ENCODE peak calls at places on chromosomes 1 and 21, in six cellular contexts. E, C, B, S, R and L are unnamed samples.

GRCh38 chr1:205583461-205584130 is 48.2 kb downstream of the ELK4 start:
- DNase-seq in E (no peak), C (peak; percentile 30), R (no peak), S (no peak), B (no peak), L (no peak)

GRCh38 chr1:15916417-15916816 is 59.5 kb downstream of the ZBTB17 start:
- DNase-seq in B (no peak), C (no peak), R (no peak), E (no peak), S (no peak), L (no peak)

GRCh38 chr1:239228451-239228850 is 157.9 kb upstream of the CHRM3 start:
- DNase-seq in E (no peak), S (no peak), C (no peak), B (no peak), R (no peak), L (no peak)

GRCh38 chr21:44702973-44703730 is 6.2 kb downstream of the KRTAP10-12 start:
- DNase-seq in C (no peak), S (no peak), B (no peak), R (no peak), E (no peak), L (no peak)

GRCh38 chr1:172180886-172181285 is 239.6 kb upstream of the C1orf105 start:
- DNase-seq in S (peak; percentile 16), B (peak; percentile 69), C (peak; percentile 78), E (no peak), R (no peak), L (no peak)

GRCh38 chr1:162347281-162347680 is 29.4 kb downstream of the SPATA46 start:
- DNase-seq in E (peak; percentile 62), C (no peak), R (no peak), B (no peak), S (no peak), L (no peak)

GRCh38 chr21:32004281-32004680 is 131.5 kb downstream of the HUNK start:
- DNase-seq in R (no peak), S (no peak), B (no peak), E (no peak), C (no peak), L (no peak)

GRCh38 chr1:237394263-237394662 is 352.3 kb downstream of the RYR2 start:
- DNase-seq in E (no peak), R (peak; percentile 48), C (no peak), B (no peak), S (no peak), L (no peak)

GRCh38 chr1:77940921-77941570 is 37.8 kb downstream of the FUBP1 start:
- DNase-seq in C (no peak), B (no peak), E (no peak), R (no peak), S (no peak), L (no peak)

GRCh38 chr1:68010094-68010493 is 40.3 kb downstream of the DIRAS3 start:
- DNase-seq in S (no peak), R (no peak), B (peak; percentile 50), E (no peak), C (no peak), L (no peak)

GRCh38 chr1:94527447-94528031 is 14.0 kb downstream of the F3 start:
- DNase-seq in R (no peak), B (no peak), S (no peak), C (no peak), E (peak; percentile 51), L (no peak)

GRCh38 chr1:162918111-162918754 is 57.3 kb upstream of the CCDC190 start:
- DNase-seq in S (no peak), R (no peak), B (no peak), C (no peak), E (no peak), L (no peak)

GRCh38 chr21:46036696-46037337 is 55.2 kb downstream of the COL6A1 start:
- DNase-seq in R (no peak), E (no peak), C (no peak), S (no peak), B (no peak), L (no peak)

GRCh38 chr1:172789840-172790239 is 130.9 kb downstream of the FASLG start:
- DNase-seq in R (no peak), C (no peak), S (no peak), B (no peak), E (no peak), L (no peak)

GRCh38 chr21:31218830-31219608 is 125.0 kb downstream of the TIAM1 start:
- DNase-seq in C (no peak), B (peak; percentile 62), E (no peak), R (no peak), S (peak; percentile 62), L (peak; percentile 11)

GRCh38 chr1:66074147-66074546 is 281.5 kb downstream of the PDE4B start:
- DNase-seq in B (no peak), E (no peak), S (no peak), R (no peak), C (no peak), L (no peak)

GRCh38 chr1:196366817-196367495 is 241.3 kb downstream of the KCNT2 start:
- DNase-seq in R (no peak), C (no peak), E (no peak), S (no peak), B (peak; percentile 26), L (no peak)

GRCh38 chr1:10510520-10511493 is 36.1 kb downstream of the PEX14 start:
- DNase-seq in S (no peak), R (peak; percentile 48), B (peak; percentile 80), C (peak; percentile 68), E (no peak), L (no peak)

GRCh38 chr1:16068356-16069270 is 4.8 kb downstream of the FAM131C start:
- DNase-seq in S (no peak), R (peak; percentile 47), B (no peak), C (no peak), E (no peak), L (no peak)

GRCh38 chr1:54774820-54775498 is 10.6 kb upstream of the PARS2 start:
- DNase-seq in E (peak; percentile 46), B (peak; percentile 28), S (no peak), R (no peak), C (no peak), L (no peak)

GRCh38 chr1:66764994-66765578 is 12.8 kb downstream of the DYNLT5 start:
- DNase-seq in S (peak; percentile 17), B (peak; percentile 80), E (peak; percentile 18), C (no peak), R (no peak), L (peak; percentile 58)

GRCh38 chr1:6489799-6490180 is 1.7 kb downstream of the PLEKHG5 start:
- DNase-seq in E (peak; percentile 86), B (peak; percentile 78), C (no peak), R (peak; percentile 61), S (peak; percentile 42), L (peak; percentile 37)

GRCh38 chr1:15902882-15903281 is 55.4 kb downstream of the SPEN start:
- DNase-seq in E (no peak), C (no peak), R (no peak), S (no peak), B (peak; percentile 67), L (no peak)

DNA sequence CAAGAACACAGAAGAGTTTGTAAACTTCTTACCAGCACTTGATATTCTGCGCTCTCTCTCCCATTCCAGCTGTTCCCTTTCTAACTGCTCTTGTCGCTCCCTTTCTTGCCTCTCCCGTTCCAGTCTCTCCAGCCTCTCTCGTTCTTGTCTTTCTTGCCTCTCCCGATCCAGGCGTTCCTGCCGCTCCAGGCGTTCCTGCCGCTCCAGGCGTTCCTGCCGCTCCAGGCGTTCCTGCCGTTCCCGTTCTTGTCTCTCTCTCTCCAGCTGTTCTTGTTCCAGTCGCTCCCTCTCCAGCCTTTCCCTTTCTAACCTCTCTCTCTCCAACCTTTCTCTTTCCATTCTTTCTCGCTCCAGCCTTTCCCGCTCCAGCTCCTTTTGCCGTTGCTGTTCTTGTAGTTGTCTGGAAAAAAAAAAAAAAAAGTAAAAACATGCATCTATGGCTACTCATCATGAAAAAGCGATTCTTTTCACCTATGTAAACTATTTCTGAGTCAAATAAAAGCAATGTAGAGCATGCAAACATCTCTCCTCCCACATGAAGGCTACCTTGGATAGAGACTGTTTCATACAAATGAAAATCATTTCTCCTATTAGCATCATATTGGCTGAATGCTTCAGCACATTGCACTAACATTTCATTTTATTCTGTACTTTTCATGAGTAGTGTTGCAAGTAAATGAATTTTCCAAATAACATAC is 91.5 kb upstream of the LBR start:
- DNase-seq in S (no peak), B (peak; percentile 11), E (no peak), C (peak; percentile 70), R (no peak), L (no peak)
- H3K4me3 ChIP-seq in S (no peak overlapping the region), B (no peak overlapping the region), E (no peak overlapping the region), C (no peak overlapping the region), R (peak overlapping the region; percentile 26), L (no peak overlapping the region)

DNA sequence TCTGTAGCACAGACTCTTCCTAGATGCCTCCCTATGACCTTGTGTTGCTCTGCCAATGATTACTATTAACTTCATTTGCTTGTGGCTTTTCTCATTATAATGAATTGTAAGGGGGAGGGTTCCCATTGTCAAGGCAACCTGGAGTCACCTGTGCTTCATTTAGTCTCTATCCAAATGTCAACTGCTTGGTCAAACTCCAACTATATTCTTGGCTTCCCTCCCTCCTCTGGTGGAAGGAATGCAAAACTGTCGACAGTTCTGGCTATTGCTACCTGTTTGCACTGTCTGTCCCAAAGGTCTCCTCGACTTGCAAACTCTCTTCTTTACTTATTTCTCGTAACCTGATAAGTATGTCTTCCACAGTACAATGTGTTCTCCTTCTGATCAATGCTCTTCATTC is 100.3 kb downstream of the CACNA1E start:
- DNase-seq in R (no peak), B (no peak), S (no peak), E (peak; percentile 70), C (no peak), L (no peak)
- TF ChIP-seq CTCF in R (no peak), B (no peak), S (no peak), E (peak; percentile 66), C (no peak), L (no peak)

DNA sequence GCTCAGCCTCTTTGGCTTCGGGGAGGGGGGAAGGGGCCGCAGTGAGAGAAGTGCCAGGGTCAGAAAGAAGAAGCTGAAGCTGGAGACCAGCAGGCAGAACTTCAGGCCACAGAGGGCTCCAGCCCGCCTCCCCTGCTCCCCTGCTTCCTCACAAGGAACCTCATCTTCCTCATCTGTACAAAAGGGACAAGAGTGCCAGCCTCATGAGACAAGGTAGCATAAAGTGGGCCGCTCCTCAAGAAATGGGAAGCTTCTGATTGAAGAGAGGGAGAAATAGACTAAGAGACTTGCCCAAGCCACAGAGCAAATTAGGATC is 39.7 kb downstream of the AHDC1 start:
- DNase-seq in C (no peak), S (no peak), R (no peak), B (no peak), E (no peak), L (no peak)
- H3K4me3 ChIP-seq in C (no peak overlapping the region), S (no peak overlapping the region), R (no peak overlapping the region), B (no peak overlapping the region), E (no peak overlapping the region), L (no peak overlapping the region)

DNA sequence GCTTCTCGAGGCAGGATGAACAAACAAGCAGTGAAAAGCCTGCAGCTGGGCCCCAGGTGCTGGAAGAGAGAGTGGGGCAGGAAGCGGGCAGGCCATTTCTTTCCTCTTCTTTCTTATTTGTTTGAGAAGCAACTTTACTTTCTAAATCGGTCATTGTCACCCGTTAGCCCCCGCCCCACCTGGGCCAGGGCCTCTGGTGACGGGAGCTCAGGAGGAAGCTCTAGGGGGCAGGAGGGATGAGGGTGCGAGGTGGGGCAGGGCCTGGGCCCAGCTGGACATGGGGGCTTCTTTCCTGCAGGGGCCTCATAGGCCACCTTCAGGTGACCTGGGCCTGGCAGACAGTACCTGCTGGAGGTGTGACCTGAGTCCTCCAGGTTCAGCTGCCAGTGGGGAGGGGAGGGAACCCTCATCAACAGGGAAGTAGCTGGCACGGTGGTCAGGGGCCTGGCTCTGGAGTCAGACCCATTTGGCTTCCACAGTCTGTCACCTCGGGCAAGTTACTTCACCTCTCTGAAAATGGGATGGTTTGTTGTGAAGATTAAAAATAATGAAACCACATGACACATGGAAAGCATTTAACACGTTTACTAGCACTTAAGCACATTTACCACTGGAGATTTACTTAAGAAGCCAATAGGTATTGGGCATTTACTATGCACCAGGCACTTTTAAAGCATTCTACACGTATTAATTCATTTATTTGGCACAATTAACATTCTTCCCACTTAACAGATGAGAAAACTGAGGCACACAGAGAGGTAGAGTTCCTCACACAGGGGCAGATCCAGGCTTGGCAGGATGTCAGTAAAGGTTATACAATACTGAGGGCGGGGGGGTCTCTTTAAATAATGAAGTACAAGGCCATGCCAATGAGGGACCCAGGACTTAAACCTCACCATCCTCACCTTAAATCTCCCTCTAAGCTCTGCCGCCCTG is 54.2 kb upstream of the ID3 start:
- DNase-seq in R (no peak), S (no peak), C (no peak), B (no peak), E (no peak), L (no peak)
- TF ChIP-seq CTCF in R (no peak), S (no peak), C (no peak), B (no peak), E (no peak), L (no peak)